ENCODE peak calls at places on chromosomes 6 and 20, in eight cellular contexts. B, F, C, U, Z, Q, M and N are unnamed samples. For H3K9me3, the result is how much of the 10 kb centered on the place peaks cover.

GRCh38 chr6:121839891-121840290 is 404.4 kb downstream of the GJA1 start:
- DNase-seq in B (no peak), C (no peak), M (no peak), Z (peak), Q (no peak), F (no peak), U (no peak), N (no peak)

GRCh38 chr6:148771212-148771601 is 24.4 kb downstream of the UST start:
- DNase-seq in Z (no peak), U (peak), M (no peak), F (no peak), C (no peak), Q (no peak), B (peak), N (peak)

GRCh38 chr20:62929051-62929538 is 2.8 kb upstream of the DIDO1 start:
- DNase-seq in C (peak), Q (peak), F (peak), M (peak), B (peak), U (peak), Z (peak), N (peak)

GRCh38 chr6:44116643-44117382 is 10.4 kb downstream of the MRPL14 start:
- DNase-seq in B (no peak), F (no peak), M (no peak), Z (peak), U (no peak), Q (no peak), C (no peak), N (no peak)

GRCh38 chr20:17533396-17533795 is 2.2 kb upstream of the BFSP1 start:
- DNase-seq in M (peak), C (peak), U (no peak), F (no peak), B (no peak), Q (no peak), Z (peak), N (no peak)

GRCh38 chr6:148044921-148045320 is 297.7 kb upstream of the SASH1 start:
- DNase-seq in Z (peak), U (no peak), M (no peak), C (no peak), F (no peak), Q (no peak), B (no peak), N (no peak)

GRCh38 chr6:43922423-43923375 is 152.7 kb downstream of the VEGFA start:
- DNase-seq in M (no peak), Z (no peak), F (no peak), B (no peak), C (no peak), Q (no peak), U (no peak), N (no peak)

GRCh38 chr6:127058027-127058426 is 60.4 kb upstream of the RSPO3 start:
- DNase-seq in U (no peak), M (no peak), Z (peak), C (no peak), B (no peak), Q (no peak), F (no peak), N (no peak)

GRCh38 chr6:45970326-45970725 is 45.3 kb downstream of the CLIC5 start:
- DNase-seq in C (no peak), F (no peak), U (peak), M (no peak), B (no peak), Q (no peak), Z (no peak), N (no peak)

GRCh38 chr20:60589624-60590023 is 631.4 kb downstream of the CDH26 start:
- DNase-seq in C (peak), U (no peak), B (peak), F (no peak), M (peak), Z (peak), Q (no peak), N (no peak)

GRCh38 chr20:57791946-57792328 is 82.1 kb upstream of the PMEPA1 start:
- DNase-seq in Z (no peak), C (no peak), F (no peak), U (no peak), Q (no peak), M (no peak), B (peak), N (no peak)

GRCh38 chr20:46699651-46700359 is 9.6 kb upstream of the SLC2A10 start:
- DNase-seq in U (no peak), M (peak), C (no peak), B (no peak), F (no peak), Q (no peak), Z (peak), N (no peak)

GRCh38 chr6:111469543-111469942 is 13.5 kb downstream of the REV3L start:
- DNase-seq in M (peak), Q (no peak), C (no peak), U (no peak), Z (no peak), B (no peak), F (no peak), N (no peak)

GRCh38 chr6:85675030-85675819 is 32.5 kb upstream of the SYNCRIP start:
- DNase-seq in C (no peak), Z (peak), B (no peak), Q (no peak), M (peak), F (no peak), U (peak), N (no peak)

GRCh38 chr6:159892053-159892452 is 1.3 kb downstream of the MAS1 start:
- DNase-seq in Z (no peak), F (no peak), C (no peak), Q (no peak), U (no peak), B (no peak), M (no peak), N (no peak)

GRCh38 chr6:107059606-107060005 is 31.6 kb downstream of the MTRES1 start:
- DNase-seq in F (no peak), B (no peak), Z (no peak), C (peak), M (no peak), Q (no peak), U (no peak), N (no peak)

GRCh38 chr6:10522929-10523573 is 1.9 kb downstream of the GCNT2 start:
- DNase-seq in Z (no peak), M (peak), U (no peak), C (peak), Q (no peak), F (no peak), B (no peak), N (no peak)

GRCh38 chr6:101386982-101387381 is 6.5 kb upstream of the GRIK2 start:
- DNase-seq in M (peak), C (peak), Z (no peak), B (no peak), Q (no peak), F (no peak), U (no peak), N (no peak)

GRCh38 chr20:57157106-57157691 is 109.2 kb downstream of the BMP7 start:
- DNase-seq in F (no peak), B (peak), U (no peak), Z (no peak), C (peak), M (no peak), Q (no peak), N (no peak)

GRCh38 chr6:119182875-119183274 is 104.4 kb upstream of the FAM184A start:
- DNase-seq in F (no peak), Q (no peak), Z (no peak), U (no peak), C (no peak), B (no peak), M (no peak), N (no peak)

GRCh38 chr6:10383312-10384063 is 31.4 kb downstream of the TFAP2A start:
- DNase-seq in Z (no peak), F (no peak), Q (no peak), M (peak), U (no peak), C (no peak), B (no peak), N (peak)

DNA sequence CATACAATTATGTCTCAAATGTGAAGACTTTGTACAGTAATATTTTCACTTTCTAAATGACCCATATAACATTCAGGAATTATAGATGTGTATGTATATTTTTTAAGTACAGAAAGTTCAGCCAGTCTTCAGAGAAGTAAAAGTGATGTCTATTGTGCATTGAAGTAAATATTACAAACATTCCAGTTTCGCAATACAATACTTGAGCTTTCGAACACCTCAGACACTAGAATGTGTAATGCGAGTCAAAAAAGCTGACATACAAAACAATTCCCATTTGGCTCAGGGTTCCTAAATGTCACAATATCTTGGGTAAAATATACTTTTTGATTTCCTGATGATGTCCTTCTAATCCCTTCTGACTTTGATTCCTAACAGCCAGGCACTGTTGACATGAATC is 101.4 kb downstream of the ZNF217 start:
- DNase-seq in B (no peak), Q (no peak), F (no peak), Z (no peak), U (no peak), M (no peak), C (no peak), N (no peak)
- H3K4me3 ChIP-seq in B (no peak), Q (no peak), F (no peak), Z (no peak), U (no peak), M (no peak), C (no peak), N (no peak)

GRCh38 chr6:3085074-3085473 is 16.8 kb downstream of the RIPK1 start:
- DNase-seq in B (no peak), Z (peak), F (no peak), M (no peak), C (no peak), Q (no peak), U (no peak), N (no peak)

GRCh38 chr6:3086282-3086946 is 18.1 kb downstream of the RIPK1 start:
- DNase-seq in M (no peak), U (no peak), B (no peak), F (no peak), Q (no peak), Z (no peak), C (no peak), N (no peak)

GRCh38 chr6:3088446-3088845 is 20.2 kb downstream of the RIPK1 start:
- DNase-seq in Q (no peak), M (no peak), U (no peak), B (no peak), Z (peak), F (no peak), C (no peak), N (no peak)

GRCh38 chr6:3090013-3090412 is 21.7 kb downstream of the RIPK1 start:
- DNase-seq in C (no peak), Q (no peak), B (no peak), U (no peak), Z (no peak), M (no peak), F (no peak), N (no peak)

DNA sequence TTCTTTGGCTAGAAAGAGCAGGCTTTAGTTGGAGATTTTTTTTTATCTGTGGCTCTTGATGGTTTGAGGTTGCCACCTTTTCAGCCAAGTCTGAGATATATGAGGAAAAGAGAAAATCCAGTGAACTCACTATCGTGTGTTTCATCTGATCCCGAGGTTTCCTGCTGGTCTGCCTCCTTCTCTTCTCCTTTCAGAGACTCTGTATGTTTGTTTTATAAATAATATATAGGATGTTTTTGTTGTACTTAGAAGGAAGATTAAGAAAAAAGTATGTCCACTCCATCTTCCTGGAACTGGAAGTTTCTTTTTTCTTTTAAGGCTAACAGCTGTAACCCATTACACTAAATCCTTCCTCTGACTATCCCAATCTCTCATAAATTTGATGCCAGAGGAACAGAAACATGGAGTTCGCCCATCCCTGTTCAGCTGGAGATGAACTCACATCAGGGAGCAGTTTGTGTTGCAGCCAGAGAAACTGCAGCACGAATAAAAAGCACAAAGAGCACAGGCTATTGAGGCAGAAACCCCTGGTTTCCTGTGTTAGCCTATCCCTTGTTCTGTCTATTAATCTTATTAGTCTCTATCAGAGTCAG is 20.7 kb downstream of the RIPK1 start:
- DNase-seq in Q (no peak), F (no peak), B (no peak), Z (peak), C (no peak), U (no peak), M (no peak), N (no peak)
- H3K9me3 ChIP-seq in Q (under half), F (under half), B (under half), Z (under half), C (under half), U (under half), M (under half), N (under half)

GRCh38 chr6:27754408-27754782 is 157.8 kb downstream of the OR2B2 start:
- DNase-seq in Z (no peak), C (no peak), Q (no peak), B (no peak), F (no peak), U (no peak), M (no peak), N (no peak)
- H3K4me3 ChIP-seq in Z (peak), C (peak), Q (no peak), B (peak), F (peak), U (peak), M (peak), N (peak)

DNA sequence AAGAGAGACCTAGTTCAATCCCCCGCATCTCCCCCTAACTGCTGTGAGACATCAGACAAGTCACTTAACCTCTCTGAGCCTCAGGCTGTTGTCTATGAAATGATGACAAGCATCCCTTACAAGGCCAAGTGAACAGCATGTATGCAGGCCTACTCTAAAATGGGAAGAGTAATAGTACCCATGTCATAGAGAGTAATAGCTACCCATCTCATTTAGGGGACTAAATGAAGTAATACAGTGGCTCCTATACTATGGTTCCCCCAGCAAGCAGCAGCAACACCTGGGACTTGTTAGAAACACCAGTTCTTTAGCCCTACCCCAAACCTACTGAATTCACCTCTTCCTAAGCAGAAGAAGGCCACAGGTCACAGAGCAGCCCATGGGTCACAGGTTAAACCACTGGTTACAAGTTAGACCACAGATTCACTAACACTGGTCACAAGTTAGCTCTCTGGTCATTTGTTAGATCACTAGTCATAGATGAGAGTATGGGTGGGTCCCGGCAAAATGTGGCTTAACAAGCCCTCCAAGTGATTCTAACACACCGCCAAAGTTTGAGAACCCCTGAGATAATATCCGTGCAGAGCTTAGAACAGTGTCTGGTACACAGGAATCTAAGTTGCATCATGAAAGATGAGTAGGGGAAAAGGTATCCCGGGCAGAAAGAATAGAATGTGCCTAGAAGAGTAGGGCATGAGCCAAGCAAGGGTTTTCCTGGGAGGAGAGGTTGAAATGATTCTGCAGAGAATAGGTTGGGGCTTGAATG is 1.4 kb downstream of the DEFB124 start:
- DNase-seq in Z (no peak), U (no peak), C (no peak), Q (no peak), F (no peak), M (no peak), B (no peak), N (no peak)
- H3K9me3 ChIP-seq in Z (under half), U (under half), C (under half), Q (under half), F (under half), M (under half), B (under half), N (under half)

GRCh38 chr6:15535495-15536200 is 127.2 kb downstream of the DTNBP1 start:
- DNase-seq in U (no peak), B (peak), Z (peak), Q (no peak), F (no peak), M (no peak), C (no peak), N (no peak)
- H3K4me3 ChIP-seq in U (no peak), B (no peak), Z (no peak), Q (no peak), F (no peak), M (no peak), C (no peak), N (no peak)

GRCh38 chr20:51301026-51301425 is 241.5 kb downstream of the NFATC2 start:
- DNase-seq in U (no peak), B (no peak), M (no peak), C (no peak), F (no peak), Z (no peak), Q (no peak), N (no peak)
- H3K9me3 ChIP-seq in U (under half), B (under half), M (under half), C (under half), F (under half), Z (under half), Q (under half), N (under half)

GRCh38 chr6:112881027-112881426 is 533.9 kb downstream of the RFPL4B start:
- DNase-seq in Z (peak), M (peak), F (no peak), C (no peak), Q (no peak), B (no peak), U (no peak), N (no peak)

GRCh38 chr6:112881828-112882227 is 534.7 kb downstream of the RFPL4B start:
- DNase-seq in C (no peak), Z (peak), U (no peak), B (no peak), M (no peak), Q (no peak), F (no peak), N (no peak)

GRCh38 chr6:112882381-112882780 is 535.3 kb downstream of the RFPL4B start:
- DNase-seq in C (no peak), U (no peak), Q (no peak), B (no peak), F (no peak), Z (no peak), M (no peak), N (no peak)

GRCh38 chr6:112877134-112878100 is 530.3 kb downstream of the RFPL4B start:
- DNase-seq in C (no peak), Z (peak), M (peak), U (no peak), B (no peak), Q (no peak), F (no peak), N (no peak)

DNA sequence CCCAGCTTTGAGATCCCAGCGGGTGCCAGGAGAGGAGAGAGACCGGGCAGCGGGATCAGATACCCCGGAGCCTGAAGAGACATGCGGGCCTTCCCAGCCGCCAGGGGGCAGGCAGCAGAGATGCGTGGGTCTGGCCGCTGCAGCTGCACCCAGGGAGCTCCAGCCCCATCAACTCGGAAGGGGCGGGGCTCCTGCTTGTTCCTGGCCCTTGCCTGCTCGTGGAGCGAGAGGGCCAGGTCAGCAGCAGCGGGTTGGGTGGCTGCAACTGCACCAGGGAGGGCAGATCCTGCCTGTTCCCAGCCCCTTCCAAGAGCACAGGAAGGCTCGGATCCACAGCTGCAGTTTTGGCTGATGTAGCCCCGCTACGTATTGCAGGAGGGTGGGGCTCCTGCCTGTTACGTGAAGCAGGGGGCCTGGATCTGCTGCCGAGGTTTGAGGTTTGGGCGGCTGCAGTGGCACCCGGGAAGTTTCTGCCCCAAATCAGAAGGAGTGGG is 532.8 kb downstream of the RFPL4B start:
- DNase-seq in B (no peak), M (peak), F (no peak), U (peak), Z (no peak), Q (peak), C (no peak), N (peak)
- H3K4me3 ChIP-seq in B (no peak), M (peak), F (no peak), U (no peak), Z (no peak), Q (no peak), C (no peak), N (peak)

GRCh38 chr20:55777641-55778040 is 227.7 kb downstream of the CBLN4 start:
- DNase-seq in M (no peak), F (no peak), B (no peak), U (no peak), Q (no peak), Z (no peak), C (no peak), N (no peak)

DNA sequence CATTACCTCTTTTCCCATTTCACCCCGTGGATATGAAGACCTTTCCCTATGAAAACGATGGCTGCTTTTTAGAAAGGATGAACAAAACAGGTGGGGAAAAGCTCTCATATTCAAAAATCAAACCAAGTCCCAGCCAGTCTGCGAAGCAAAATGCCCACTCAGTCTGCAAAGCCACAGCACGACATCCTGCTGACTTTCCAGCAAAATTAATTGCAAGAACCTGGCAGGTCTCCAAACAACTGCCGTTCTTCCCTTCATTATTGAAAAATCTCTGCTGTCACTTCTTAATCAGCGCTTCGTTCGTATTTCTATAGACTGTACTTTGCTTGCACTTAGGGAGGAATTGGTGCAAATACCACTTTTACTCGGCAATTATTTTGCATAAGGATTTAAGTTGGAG is 222.5 kb downstream of the CBLN4 start:
- DNase-seq in C (no peak), U (no peak), M (no peak), Q (no peak), Z (no peak), F (no peak), B (no peak), N (no peak)
- H3K9me3 ChIP-seq in C (under half), U (under half), M (under half), Q (under half), Z (under half), F (under half), B (under half), N (under half)